ENCODE peak calls at places on chromosomes 6 and 20, in seven cellular contexts. F is fibroblast of lung; A is CD8-positive, alpha-beta memory T cell; G is pancreas; Q is GM23248; P is stomach; T is aorta. X is an unnamed sample.

GRCh38 chr6:131281471-131282270 is 146.4 kb downstream of the AKAP7 start:
- DNase-seq in F (peak; percentile 79), A (peak; percentile 62), Q (peak; percentile 9), P (no peak), G (no peak), T (peak; percentile 63), X (peak; percentile 73)

GRCh38 chr6:50849781-50850180 is 31.1 kb downstream of the TFAP2B start:
- DNase-seq in Q (no peak), T (no peak), F (no peak), A (no peak), G (no peak), P (no peak), X (no peak)

GRCh38 chr6:32742374-32742773 is 1.2 kb downstream of the HLA-DQA2 start:
- DNase-seq in P (no peak), F (no peak), G (no peak), A (no peak), Q (no peak), T (no peak), X (no peak)

GRCh38 chr6:11974089-11974488 is 38.0 kb upstream of the HIVEP1 start:
- DNase-seq in G (no peak), T (no peak), A (no peak), F (peak; percentile 14), P (no peak), Q (peak; percentile 57), X (no peak)

GRCh38 chr6:45644720-45645119 is 267.0 kb upstream of the SUPT3H start:
- DNase-seq in P (no peak), T (no peak), F (no peak), A (no peak), G (no peak), Q (no peak), X (no peak)

GRCh38 chr20:57270204-57270937 is 3.9 kb upstream of the BMP7 start:
- DNase-seq in G (no peak), P (no peak), T (no peak), F (no peak), Q (no peak), A (no peak), X (no peak)

GRCh38 chr20:39264506-39265172 is 302.5 kb downstream of the DHX35 start:
- DNase-seq in A (no peak), Q (peak; percentile 89), G (peak; percentile 36), F (peak; percentile 74), P (peak; percentile 62), T (peak; percentile 66), X (no peak)

GRCh38 chr6:46288863-46289262 is 118.1 kb upstream of the ENPP5 start:
- DNase-seq in P (no peak), F (no peak), T (no peak), G (no peak), Q (no peak), A (no peak), X (no peak)

GRCh38 chr6:41424370-41425058 is 89.1 kb downstream of the NCR2 start:
- DNase-seq in Q (peak; percentile 74), A (peak; percentile 57), P (peak; percentile 93), T (peak; percentile 86), G (peak; percentile 75), F (peak; percentile 80), X (peak; percentile 70)

GRCh38 chr20:19658137-19658536 is 99.9 kb upstream of the RIN2 start:
- DNase-seq in A (no peak), Q (no peak), F (no peak), T (peak; percentile 64), P (peak; percentile 28), G (no peak), X (no peak)

GRCh38 chr6:43988801-43989200 is 138.5 kb downstream of the MRPL14 start:
- DNase-seq in P (no peak), T (no peak), G (no peak), F (no peak), Q (no peak), A (no peak), X (no peak)

GRCh38 chr20:16404171-16404570 is 169.1 kb downstream of the KIF16B start:
- DNase-seq in G (no peak), T (no peak), F (no peak), A (no peak), Q (no peak), P (no peak), X (no peak)

GRCh38 chr6:52929321-52930164 is 20.0 kb upstream of the GSTA3 start:
- DNase-seq in F (peak; percentile 90), G (peak; percentile 21), A (no peak), T (no peak), Q (peak; percentile 98), P (peak; percentile 66), X (no peak)

GRCh38 chr6:163414367-163415175 is at the start of gene QKI:
- DNase-seq in G (peak; percentile 81), P (peak; percentile 84), A (peak; percentile 80), F (peak; percentile 72), T (peak; percentile 92), Q (peak; percentile 86), X (peak; percentile 91)

GRCh38 chr20:34175072-34175471 is 63.0 kb upstream of the EIF2S2 start:
- DNase-seq in A (no peak), F (no peak), Q (no peak), T (no peak), G (no peak), P (no peak), X (no peak)

GRCh38 chr6:41182069-41183034 is 18.6 kb downstream of the TREML2 start:
- DNase-seq in A (peak; percentile 36), F (peak; percentile 51), P (peak; percentile 49), T (peak; percentile 61), Q (peak; percentile 59), G (no peak), X (no peak)

GRCh38 chr20:57767456-57767855 is 57.6 kb upstream of the PMEPA1 start:
- DNase-seq in T (no peak), F (no peak), P (no peak), Q (no peak), A (no peak), G (no peak), X (no peak)

GRCh38 chr6:143619844-143620243 is 57.9 kb upstream of the PHACTR2 start:
- DNase-seq in Q (no peak), T (no peak), P (no peak), G (no peak), A (no peak), F (no peak), X (no peak)

GRCh38 chr20:49385471-49385870 is 97.0 kb downstream of the KCNB1 start:
- DNase-seq in F (peak; percentile 32), A (no peak), G (no peak), Q (peak; percentile 68), P (no peak), T (no peak), X (no peak)

GRCh38 chr6:100472674-100473073 is 8.0 kb upstream of the SIM1 start:
- DNase-seq in F (no peak), G (no peak), Q (peak; percentile 82), T (no peak), P (no peak), A (no peak), X (no peak)

GRCh38 chr6:82507112-82507511 is 143.5 kb downstream of the TPBG start:
- DNase-seq in A (no peak), G (no peak), P (no peak), F (no peak), T (no peak), Q (no peak), X (no peak)

DNA sequence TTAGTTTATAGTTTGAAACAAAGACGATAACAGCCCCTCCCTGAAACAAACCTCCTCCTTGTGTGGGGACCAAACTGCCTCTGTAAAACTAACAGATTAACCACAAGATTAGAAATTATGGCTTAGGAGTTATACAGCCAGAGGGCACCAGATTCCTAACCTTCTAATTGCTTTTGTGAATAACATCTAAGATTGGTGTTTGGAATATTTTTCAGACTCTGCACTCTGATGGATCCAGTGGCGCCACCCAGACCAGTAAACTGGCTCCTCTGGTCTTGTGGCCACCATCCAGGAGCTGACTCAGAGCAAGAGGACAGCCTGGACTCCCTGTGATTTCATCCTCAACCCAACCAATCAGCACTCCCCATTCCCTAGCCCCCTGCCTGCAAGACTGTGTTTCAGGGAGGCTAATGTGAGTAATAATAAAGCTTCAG is 58.3 kb upstream of the SLC22A16 start:
- DNase-seq in G (no peak), F (peak; percentile 76), A (no peak), P (no peak), Q (peak; percentile 95), T (peak; percentile 58), X (no peak)
- H3K27ac ChIP-seq in G (no peak overlapping the region), F (no peak overlapping the region), A (no peak overlapping the region), P (no peak overlapping the region), Q (peak overlapping the region; percentile 51), T (no peak overlapping the region), X (peak overlapping the region; percentile 100)

DNA sequence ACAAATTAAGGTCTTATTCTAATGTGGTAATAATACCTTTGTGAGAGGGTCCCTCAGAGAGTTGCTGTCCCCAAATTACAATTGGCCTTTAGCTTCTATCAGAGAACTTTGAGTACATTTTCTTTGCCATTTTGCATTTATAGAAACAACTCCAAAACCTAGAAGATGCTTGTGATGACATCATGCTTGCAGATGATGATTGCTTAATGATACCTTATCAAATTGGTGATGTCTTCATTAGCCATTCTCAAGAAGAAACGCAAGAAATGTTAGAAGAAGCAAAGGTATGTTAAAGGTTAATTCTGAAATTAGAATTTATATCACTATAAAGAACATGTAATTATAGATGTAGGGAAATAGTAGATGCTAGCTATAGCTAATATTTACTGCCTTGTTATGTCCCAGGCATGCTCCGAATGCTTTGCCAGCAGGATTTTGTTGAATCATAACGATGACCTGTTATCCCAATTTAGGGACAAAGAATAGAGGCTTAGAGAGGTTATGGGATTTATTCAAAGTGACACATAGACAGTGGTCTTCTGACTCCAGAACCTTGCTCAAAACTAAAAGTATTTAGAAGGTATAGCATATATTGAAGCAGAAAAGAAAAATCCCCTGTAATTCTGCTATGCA is 7.4 kb downstream of the PFDN4 start:
- DNase-seq in Q (no peak), T (no peak), A (no peak), G (no peak), F (no peak), P (no peak), X (no peak)
- H3K27ac ChIP-seq in Q (no peak overlapping the region), T (no peak overlapping the region), A (no peak overlapping the region), G (no peak overlapping the region), F (no peak overlapping the region), P (no peak overlapping the region), X (no peak overlapping the region)

GRCh38 chr20:62325172-62325905 is 22.5 kb downstream of the ADRM1 start:
- DNase-seq in G (no peak), F (no peak), A (no peak), Q (no peak), T (no peak), P (no peak), X (no peak)

GRCh38 chr20:62327726-62328495 is 25.1 kb downstream of the ADRM1 start:
- DNase-seq in T (no peak), P (no peak), G (no peak), A (no peak), Q (no peak), F (no peak), X (no peak)

GRCh38 chr20:62328684-62329388 is 26.0 kb downstream of the ADRM1 start:
- DNase-seq in F (no peak), Q (no peak), T (no peak), A (no peak), G (no peak), P (no peak), X (no peak)

GRCh38 chr20:62326959-62327725 is 24.3 kb downstream of the ADRM1 start:
- DNase-seq in A (no peak), G (no peak), P (no peak), Q (no peak), T (no peak), F (no peak), X (no peak)

GRCh38 chr20:62326559-62326958 is 23.8 kb downstream of the ADRM1 start:
- DNase-seq in T (no peak), G (no peak), F (no peak), P (no peak), A (no peak), Q (no peak), X (no peak)
- H3K27ac ChIP-seq in T (no peak overlapping the region), G (no peak overlapping the region), F (no peak overlapping the region), P (no peak overlapping the region), A (no peak overlapping the region), Q (no peak overlapping the region), X (no peak overlapping the region)

GRCh38 chr20:25538838-25539665 is 46.3 kb downstream of the NINL start:
- DNase-seq in Q (peak; percentile 1), G (no peak), T (no peak), F (no peak), P (no peak), A (no peak), X (no peak)
- H3K27ac ChIP-seq in Q (no peak overlapping the region), G (no peak overlapping the region), T (no peak overlapping the region), F (no peak overlapping the region), P (peak overlapping the region; percentile 40), A (no peak overlapping the region), X (peak overlapping the region; percentile 49)

X was measured in substantia nigra.